ENCODE peak calls at places on chromosome 3, in five cellular contexts. One of them, this sample, is unnamed.
A peak's percentile ranks its signal among the peaks of the same experiment; 100 is the strongest.

GRCh38 chr3:151296226-151296625 is 17.9 kb upstream of the P2RY14 start:
- DNase-seq in right lobe of liver: no peak
- DNase-seq in uterus: no peak
- DNase-seq in activated naive CD8-positive, alpha-beta T cell treated with anti-CD3 and anti-CD28 coated beads, Interleukin-2, amount 10 ng/mL, durations not matched to agents 7 days and 5 days: no peak
- DNase-seq in effector CD4-positive, alpha-beta T cell: no peak
- DNase-seq in this sample: no peak

GRCh38 chr3:2856062-2856792 is 253.9 kb downstream of the IL5RA start:
- DNase-seq in activated naive CD8-positive, alpha-beta T cell treated with anti-CD3 and anti-CD28 coated beads, Interleukin-2, amount 10 ng/mL, durations not matched to agents 7 days and 5 days: no peak
- DNase-seq in effector CD4-positive, alpha-beta T cell: no peak
- DNase-seq in right lobe of liver: no peak
- DNase-seq in uterus: no peak
- DNase-seq in this sample: no peak

GRCh38 chr3:123481071-123481470 is 32.2 kb upstream of the ADCY5 start:
- DNase-seq in activated naive CD8-positive, alpha-beta T cell treated with anti-CD3 and anti-CD28 coated beads, Interleukin-2, amount 10 ng/mL, durations not matched to agents 7 days and 5 days: no peak
- DNase-seq in effector CD4-positive, alpha-beta T cell: no peak
- DNase-seq in right lobe of liver: no peak
- DNase-seq in uterus: no peak
- DNase-seq in this sample: no peak

GRCh38 chr3:62562017-62562416 is 188.7 kb upstream of the FEZF2 start:
- DNase-seq in uterus: no peak
- DNase-seq in right lobe of liver: no peak
- DNase-seq in effector CD4-positive, alpha-beta T cell: no peak
- DNase-seq in activated naive CD8-positive, alpha-beta T cell treated with anti-CD3 and anti-CD28 coated beads, Interleukin-2, amount 10 ng/mL, durations not matched to agents 7 days and 5 days: no peak
- DNase-seq in this sample: no peak

GRCh38 chr3:39208463-39209055 is 16.2 kb upstream of the XIRP1 start:
- DNase-seq in activated naive CD8-positive, alpha-beta T cell treated with anti-CD3 and anti-CD28 coated beads, Interleukin-2, amount 10 ng/mL, durations not matched to agents 7 days and 5 days: no peak
- DNase-seq in uterus: peak; percentile 40
- DNase-seq in right lobe of liver: no peak
- DNase-seq in effector CD4-positive, alpha-beta T cell: no peak
- DNase-seq in this sample: peak; percentile 73

GRCh38 chr3:128420289-128420688 is 46.4 kb downstream of the DNAJB8 start:
- DNase-seq in right lobe of liver: no peak
- DNase-seq in activated naive CD8-positive, alpha-beta T cell treated with anti-CD3 and anti-CD28 coated beads, Interleukin-2, amount 10 ng/mL, durations not matched to agents 7 days and 5 days: no peak
- DNase-seq in effector CD4-positive, alpha-beta T cell: no peak
- DNase-seq in uterus: no peak
- DNase-seq in this sample: no peak

GRCh38 chr3:100041328-100041749 is 73.0 kb downstream of the FILIP1L start:
- DNase-seq in effector CD4-positive, alpha-beta T cell: no peak
- DNase-seq in activated naive CD8-positive, alpha-beta T cell treated with anti-CD3 and anti-CD28 coated beads, Interleukin-2, amount 10 ng/mL, durations not matched to agents 7 days and 5 days: no peak
- DNase-seq in right lobe of liver: no peak
- DNase-seq in uterus: no peak
- DNase-seq in this sample: no peak

GRCh38 chr3:23344886-23345285 is 141.8 kb downstream of the UBE2E2 start:
- DNase-seq in uterus: no peak
- DNase-seq in right lobe of liver: no peak
- DNase-seq in activated naive CD8-positive, alpha-beta T cell treated with anti-CD3 and anti-CD28 coated beads, Interleukin-2, amount 10 ng/mL, durations not matched to agents 7 days and 5 days: no peak
- DNase-seq in effector CD4-positive, alpha-beta T cell: no peak
- DNase-seq in this sample: no peak

GRCh38 chr3:147389265-147390175 is 16.8 kb downstream of the ZIC4 start:
- DNase-seq in activated naive CD8-positive, alpha-beta T cell treated with anti-CD3 and anti-CD28 coated beads, Interleukin-2, amount 10 ng/mL, durations not matched to agents 7 days and 5 days: no peak
- DNase-seq in uterus: no peak
- DNase-seq in effector CD4-positive, alpha-beta T cell: no peak
- DNase-seq in right lobe of liver: no peak
- DNase-seq in this sample: no peak

GRCh38 chr3:140198242-140198641 is 263.3 kb downstream of the CLSTN2 start:
- DNase-seq in activated naive CD8-positive, alpha-beta T cell treated with anti-CD3 and anti-CD28 coated beads, Interleukin-2, amount 10 ng/mL, durations not matched to agents 7 days and 5 days: no peak
- DNase-seq in right lobe of liver: no peak
- DNase-seq in uterus: no peak
- DNase-seq in effector CD4-positive, alpha-beta T cell: no peak
- DNase-seq in this sample: no peak

GRCh38 chr3:191030491-191030890 is 168.0 kb upstream of the GMNC start:
- DNase-seq in activated naive CD8-positive, alpha-beta T cell treated with anti-CD3 and anti-CD28 coated beads, Interleukin-2, amount 10 ng/mL, durations not matched to agents 7 days and 5 days: no peak
- DNase-seq in effector CD4-positive, alpha-beta T cell: no peak
- DNase-seq in right lobe of liver: no peak
- DNase-seq in uterus: no peak
- DNase-seq in this sample: no peak

GRCh38 chr3:123590685-123591450 is 6.0 kb upstream of the HACD2 start:
- DNase-seq in right lobe of liver: no peak
- DNase-seq in activated naive CD8-positive, alpha-beta T cell treated with anti-CD3 and anti-CD28 coated beads, Interleukin-2, amount 10 ng/mL, durations not matched to agents 7 days and 5 days: no peak
- DNase-seq in uterus: no peak
- DNase-seq in effector CD4-positive, alpha-beta T cell: no peak
- DNase-seq in this sample: no peak

GRCh38 chr3:94028093-94028837 is at the start of gene STX19:
- DNase-seq in uterus: no peak
- DNase-seq in right lobe of liver: no peak
- DNase-seq in effector CD4-positive, alpha-beta T cell: no peak
- DNase-seq in activated naive CD8-positive, alpha-beta T cell treated with anti-CD3 and anti-CD28 coated beads, Interleukin-2, amount 10 ng/mL, durations not matched to agents 7 days and 5 days: no peak
- DNase-seq in this sample: no peak

GRCh38 chr3:66473181-66473580 is 27.6 kb downstream of the LRIG1 start:
- DNase-seq in uterus: no peak
- DNase-seq in effector CD4-positive, alpha-beta T cell: no peak
- DNase-seq in right lobe of liver: no peak
- DNase-seq in activated naive CD8-positive, alpha-beta T cell treated with anti-CD3 and anti-CD28 coated beads, Interleukin-2, amount 10 ng/mL, durations not matched to agents 7 days and 5 days: no peak
- DNase-seq in this sample: no peak

GRCh38 chr3:161672478-161672877 is 175.9 kb downstream of the OTOL1 start:
- DNase-seq in effector CD4-positive, alpha-beta T cell: no peak
- DNase-seq in uterus: no peak
- DNase-seq in activated naive CD8-positive, alpha-beta T cell treated with anti-CD3 and anti-CD28 coated beads, Interleukin-2, amount 10 ng/mL, durations not matched to agents 7 days and 5 days: no peak
- DNase-seq in right lobe of liver: no peak
- DNase-seq in this sample: no peak

GRCh38 chr3:105362021-105362665 is 4.6 kb upstream of the ALCAM start:
- DNase-seq in right lobe of liver: no peak
- DNase-seq in uterus: no peak
- DNase-seq in effector CD4-positive, alpha-beta T cell: no peak
- DNase-seq in activated naive CD8-positive, alpha-beta T cell treated with anti-CD3 and anti-CD28 coated beads, Interleukin-2, amount 10 ng/mL, durations not matched to agents 7 days and 5 days: no peak
- DNase-seq in this sample: no peak

GRCh38 chr3:99753268-99753975 is 64.2 kb upstream of the CMSS1 start:
- DNase-seq in uterus: peak; percentile 20
- DNase-seq in right lobe of liver: no peak
- DNase-seq in activated naive CD8-positive, alpha-beta T cell treated with anti-CD3 and anti-CD28 coated beads, Interleukin-2, amount 10 ng/mL, durations not matched to agents 7 days and 5 days: no peak
- DNase-seq in effector CD4-positive, alpha-beta T cell: no peak
- DNase-seq in this sample: no peak

This sample was measured in right atrium auricular region.